ENCODE peak calls at places on chromosomes 7 and 10, in six cellular contexts. X is upper lobe of right lung, M is left ventricle myocardium inferior, B is dorsolateral prefrontal cortex, E is HFF-Myc, W is heart right ventricle. N is an unnamed sample.

GRCh38 chr10:118034755-118035154 is 12.0 kb downstream of the RAB11FIP2 start:
- DNase-seq in X (no peak), M (no peak), B (no peak), E (no peak), W (no peak), N (no peak)

GRCh38 chr7:116337800-116338199 is 127.5 kb downstream of the TES start:
- DNase-seq in X (no peak), M (no peak), B (no peak), E (no peak), W (no peak), N (no peak)

GRCh38 chr10:12513775-12514663 is 164.7 kb downstream of the CAMK1D start:
- DNase-seq in X (no peak), M (no peak), B (no peak), E (no peak), W (no peak), N (no peak)

GRCh38 chr10:131431541-131431940 is 120.0 kb upstream of the TCERG1L start:
- DNase-seq in X (no peak), M (no peak), B (no peak), E (no peak), W (no peak), N (no peak)

GRCh38 chr7:31271641-31272405 is 68.7 kb downstream of the NEUROD6 start:
- DNase-seq in X (no peak), M (no peak), B (no peak), E (no peak), W (no peak), N (no peak)

GRCh38 chr10:33460461-33461294 is 126.2 kb upstream of the NRP1 start:
- DNase-seq in X (no peak), M (peak), B (no peak), E (no peak), W (peak), N (no peak)

GRCh38 chr10:6124666-6125065 is 35.8 kb downstream of the RBM17 start:
- DNase-seq in X (no peak), M (peak), B (peak), E (no peak), W (no peak), N (no peak)

GRCh38 chr7:132611056-132611455 is 34.8 kb upstream of the PLXNA4 start:
- DNase-seq in X (no peak), M (no peak), B (no peak), E (no peak), W (no peak), N (no peak)

GRCh38 chr10:103574116-103575061 is 80.9 kb downstream of the NEURL1 start:
- DNase-seq in X (no peak), M (no peak), B (no peak), E (no peak), W (no peak), N (no peak)

GRCh38 chr10:66349726-66350125 is 576.1 kb upstream of the LRRTM3 start:
- DNase-seq in X (no peak), M (no peak), B (no peak), E (no peak), W (no peak), N (no peak)

GRCh38 chr7:26868841-26869505 is 4.6 kb upstream of the SKAP2 start:
- DNase-seq in X (no peak), M (no peak), B (no peak), E (no peak), W (no peak), N (no peak)

DNA sequence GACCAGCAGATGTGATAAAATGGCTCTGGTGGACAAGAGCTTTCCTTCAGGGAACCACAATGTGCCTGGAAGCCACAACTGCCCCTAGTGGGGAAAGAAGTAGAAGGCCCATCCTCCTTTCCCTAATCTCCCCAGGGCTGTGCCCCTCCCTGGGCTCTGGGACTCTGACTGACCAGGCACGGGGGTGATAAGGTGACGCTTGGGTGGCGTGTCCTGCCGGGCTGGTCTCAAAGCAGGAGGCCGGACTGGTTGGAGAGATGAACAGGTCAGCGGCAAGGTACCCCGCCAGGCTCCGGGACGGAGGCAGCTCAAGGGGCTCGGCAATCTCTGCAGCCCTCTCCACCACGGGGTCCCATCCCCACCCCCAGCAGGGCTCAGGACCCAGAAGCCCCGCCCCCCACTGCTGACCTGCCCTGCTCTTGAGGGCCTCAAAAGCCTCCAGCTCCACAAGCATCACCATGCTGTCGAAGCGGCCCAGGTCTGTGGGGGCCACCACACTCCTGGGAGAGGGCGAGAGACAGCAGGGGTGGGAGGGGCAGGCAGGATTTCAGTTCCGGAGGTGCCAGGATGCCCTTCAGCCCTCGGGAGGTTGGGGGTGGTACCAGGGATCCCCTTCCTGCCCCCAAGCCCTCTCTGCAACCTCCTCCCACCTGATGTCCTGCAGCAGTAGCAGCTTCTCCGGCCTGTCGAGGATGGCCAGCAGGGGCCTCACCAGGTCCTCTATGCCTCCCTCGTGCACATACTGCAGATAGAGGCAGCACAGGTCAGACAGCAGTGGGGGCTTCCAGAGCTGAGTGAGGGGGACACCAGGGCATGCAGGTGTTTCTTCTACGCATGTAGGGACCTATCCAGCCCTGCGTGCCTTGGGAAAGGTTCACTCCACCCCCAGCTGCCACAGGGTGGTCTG is 12.2 kb downstream of the LZTS2 start:
- DNase-seq in X (no peak), M (no peak), B (no peak), E (no peak), W (no peak), N (no peak)
- TF ChIP-seq CTCF in X (peak), M (peak), B (no peak), E (peak), W (no peak), N (peak)

GRCh38 chr7:44796504-44797328 is at the start of gene PPIA:
- DNase-seq in X (peak), M (peak), B (peak), E (peak), W (peak), N (peak)

GRCh38 chr7:44791278-44792219 is 4.9 kb upstream of the PPIA start:
- DNase-seq in X (no peak), M (no peak), B (no peak), E (no peak), W (no peak), N (no peak)

GRCh38 chr7:44797329-44798258 is 1.1 kb downstream of the PPIA start:
- DNase-seq in X (peak), M (peak), B (peak), E (peak), W (peak), N (peak)

GRCh38 chr7:44796034-44796503 is 412 bp upstream of the PPIA start:
- DNase-seq in X (no peak), M (no peak), B (no peak), E (no peak), W (no peak), N (no peak)

GRCh38 chr7:44793919-44794715 is 2.4 kb upstream of the PPIA start:
- DNase-seq in X (no peak), M (no peak), B (no peak), E (no peak), W (no peak), N (no peak)
- H3K4me3 ChIP-seq in X (no peak), M (no peak), B (no peak), E (no peak), W (no peak), N (no peak)

DNA sequence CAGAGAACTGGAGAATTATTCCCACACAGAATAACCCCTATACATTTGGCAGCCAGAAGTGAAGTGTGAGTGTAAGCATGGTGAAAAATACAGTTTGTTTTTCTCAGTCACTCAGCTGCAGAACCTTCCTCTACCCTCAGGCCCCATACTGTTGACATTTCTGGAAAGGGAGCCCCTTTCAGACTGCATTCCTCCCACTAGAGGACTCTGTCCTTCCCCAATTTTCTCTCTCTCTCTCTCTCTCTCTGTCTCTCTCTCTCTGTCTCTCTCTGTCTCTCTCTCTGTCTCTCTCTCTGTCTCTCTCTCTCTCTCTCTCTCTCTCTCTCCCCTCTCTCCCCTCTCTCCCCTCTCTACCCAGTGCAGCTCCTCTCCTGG is 86.8 kb upstream of the STEAP1B start:
- DNase-seq in X (no peak), M (no peak), B (no peak), E (no peak), W (no peak), N (no peak)
- TF ChIP-seq CTCF in X (peak), M (peak), B (no peak), E (peak), W (no peak), N (peak)

GRCh38 chr10:30216811-30217210 is 132.3 kb downstream of the MTPAP start:
- DNase-seq in X (no peak), M (no peak), B (no peak), E (no peak), W (no peak), N (no peak)

GRCh38 chr10:30215131-30215530 is 133.9 kb downstream of the MTPAP start:
- DNase-seq in X (no peak), M (no peak), B (no peak), E (no peak), W (no peak), N (no peak)

GRCh38 chr10:30215631-30216030 is 133.4 kb downstream of the MTPAP start:
- DNase-seq in X (no peak), M (peak), B (no peak), E (no peak), W (peak), N (no peak)

GRCh38 chr10:30219977-30220751 is 128.9 kb downstream of the MTPAP start:
- DNase-seq in X (no peak), M (no peak), B (no peak), E (no peak), W (no peak), N (no peak)
- H3K4me3 ChIP-seq in X (peak), M (peak), B (peak), E (no peak), W (peak), N (no peak)

DNA sequence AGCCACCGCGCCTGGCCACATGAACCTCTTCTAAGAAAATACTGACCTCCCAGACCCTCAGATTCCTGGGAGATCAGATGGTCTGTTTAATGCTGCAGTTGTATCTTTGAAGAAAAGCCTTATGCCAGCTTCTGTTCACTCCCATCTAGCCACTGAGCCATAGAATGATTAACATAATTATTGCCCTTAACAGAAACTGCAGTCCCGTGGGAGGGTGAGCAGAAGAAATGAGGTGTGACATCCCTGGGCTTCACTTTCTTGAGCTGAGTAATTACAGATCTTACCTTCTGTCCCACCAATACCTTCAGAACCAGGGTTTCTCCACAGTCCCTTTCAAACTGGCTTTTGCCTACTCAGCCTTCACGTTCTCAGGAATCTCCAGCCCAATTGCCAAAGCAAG is 10.9 kb upstream of the MMP21 start:
- DNase-seq in X (no peak), M (no peak), B (no peak), E (no peak), W (no peak), N (no peak)
- TF ChIP-seq CTCF in X (no peak), M (no peak), B (no peak), E (no peak), W (no peak), N (no peak)

GRCh38 chr7:6438427-6438826 is 9.3 kb downstream of the DAGLB start:
- DNase-seq in X (no peak), M (no peak), B (no peak), E (no peak), W (peak), N (no peak)

GRCh38 chr7:6435486-6436384 is 12.0 kb downstream of the DAGLB start:
- DNase-seq in X (peak), M (peak), B (peak), E (peak), W (peak), N (peak)

GRCh38 chr7:6436385-6436685 is 11.4 kb downstream of the DAGLB start:
- DNase-seq in X (no peak), M (no peak), B (peak), E (no peak), W (peak), N (no peak)

GRCh38 chr7:6440381-6440780 is 7.4 kb downstream of the DAGLB start:
- DNase-seq in X (no peak), M (no peak), B (no peak), E (no peak), W (no peak), N (no peak)

GRCh38 chr7:6437251-6437650 is 10.5 kb downstream of the DAGLB start:
- DNase-seq in X (no peak), M (no peak), B (no peak), E (no peak), W (no peak), N (no peak)
- H3K4me3 ChIP-seq in X (no peak), M (no peak), B (no peak), E (no peak), W (no peak), N (no peak)

DNA sequence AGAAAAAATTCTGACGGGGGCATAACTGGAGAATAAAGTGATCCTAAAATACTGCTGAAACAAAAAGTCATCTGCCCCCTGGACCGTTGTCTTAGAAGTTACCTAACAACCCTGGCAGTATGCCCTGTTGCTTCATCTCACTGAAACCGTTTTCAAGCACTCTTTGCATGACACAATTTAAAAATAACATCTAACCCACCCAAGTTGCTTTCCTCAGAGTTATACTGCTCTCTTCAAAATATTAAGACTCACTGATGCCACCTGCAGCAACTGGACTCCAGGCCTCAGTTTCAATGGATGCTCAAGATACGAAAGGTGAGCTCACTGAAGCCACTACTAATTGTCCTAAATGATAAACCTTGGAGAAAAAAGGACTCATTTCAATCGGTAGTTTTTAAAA is 57.4 kb downstream of the CDK6 start:
- DNase-seq in X (no peak), M (no peak), B (no peak), E (no peak), W (no peak), N (peak)
- TF ChIP-seq CTCF in X (no peak), M (no peak), B (no peak), E (no peak), W (no peak), N (no peak)

GRCh38 chr10:111877274-111877673 is 306.3 kb downstream of the GPAM start:
- DNase-seq in X (no peak), M (no peak), B (no peak), E (no peak), W (no peak), N (no peak)

GRCh38 chr10:111873041-111873440 is 310.5 kb downstream of the GPAM start:
- DNase-seq in X (no peak), M (no peak), B (no peak), E (no peak), W (no peak), N (no peak)

GRCh38 chr10:111872591-111872990 is 311.0 kb downstream of the GPAM start:
- DNase-seq in X (no peak), M (no peak), B (no peak), E (no peak), W (no peak), N (no peak)

GRCh38 chr10:111875760-111876159 is 307.8 kb downstream of the GPAM start:
- DNase-seq in X (no peak), M (no peak), B (no peak), E (no peak), W (no peak), N (no peak)

DNA sequence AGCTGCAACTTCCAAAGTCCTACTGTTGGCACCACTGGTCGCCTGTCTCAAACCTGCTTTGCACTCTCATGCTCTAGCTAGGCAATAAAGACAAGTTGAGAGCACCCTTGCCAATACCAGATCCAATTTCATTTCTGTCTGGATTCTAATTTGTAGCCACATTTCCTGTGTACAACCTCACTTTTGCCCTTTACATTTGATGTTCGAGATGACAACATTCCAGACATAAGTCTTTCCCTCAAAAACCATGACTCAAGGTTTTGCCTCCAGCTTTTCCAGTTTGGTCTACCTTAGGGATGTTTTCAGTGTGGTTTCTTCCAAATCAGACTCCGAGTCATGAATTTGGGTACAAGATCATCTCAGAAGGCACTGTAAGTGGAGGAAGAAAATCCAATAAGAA is 309.0 kb downstream of the GPAM start:
- DNase-seq in X (no peak), M (no peak), B (no peak), E (no peak), W (no peak), N (no peak)
- H3K4me3 ChIP-seq in X (no peak), M (no peak), B (no peak), E (no peak), W (no peak), N (no peak)

N was measured in AG04449.